ENCODE peak calls at places on chromosomes 3 and 15, in five cellular contexts. One of them, this sample, is unnamed.

GRCh38 chr3:48370330-48370708 is 1.7 kb upstream of the FBXW12 start:
- DNase-seq in activated CD4-positive, alpha-beta T cell treated with anti-CD3 and anti-CD28 coated beads for 4 hours: no peak
- DNase-seq in HTR-8/SVneo: no peak
- DNase-seq in uterus: no peak
- DNase-seq in EH: no peak
- DNase-seq in this sample: no peak

GRCh38 chr3:37694236-37694635 is 167.4 kb upstream of the CTDSPL start:
- DNase-seq in activated CD4-positive, alpha-beta T cell treated with anti-CD3 and anti-CD28 coated beads for 4 hours: no peak
- DNase-seq in HTR-8/SVneo: no peak
- DNase-seq in uterus: no peak
- DNase-seq in EH: no peak
- DNase-seq in this sample: no peak

GRCh38 chr3:40691598-40691905 is 166.8 kb downstream of the ZNF621 start:
- DNase-seq in activated CD4-positive, alpha-beta T cell treated with anti-CD3 and anti-CD28 coated beads for 4 hours: no peak
- DNase-seq in HTR-8/SVneo: no peak
- DNase-seq in uterus: no peak
- DNase-seq in EH: no peak
- DNase-seq in this sample: no peak

GRCh38 chr3:195015021-195015420 is 255.9 kb downstream of the XXYLT1 start:
- DNase-seq in activated CD4-positive, alpha-beta T cell treated with anti-CD3 and anti-CD28 coated beads for 4 hours: no peak
- DNase-seq in HTR-8/SVneo: no peak
- DNase-seq in uterus: no peak
- DNase-seq in EH: no peak
- DNase-seq in this sample: no peak

GRCh38 chr3:33334364-33334763 is 57.1 kb downstream of the FBXL2 start:
- DNase-seq in activated CD4-positive, alpha-beta T cell treated with anti-CD3 and anti-CD28 coated beads for 4 hours: no peak
- DNase-seq in HTR-8/SVneo: no peak
- DNase-seq in uterus: no peak
- DNase-seq in EH: no peak
- DNase-seq in this sample: no peak

GRCh38 chr3:111998661-111999641 is at the start of gene TAGLN3:
- DNase-seq in activated CD4-positive, alpha-beta T cell treated with anti-CD3 and anti-CD28 coated beads for 4 hours: no peak
- DNase-seq in HTR-8/SVneo: peak
- DNase-seq in uterus: no peak
- DNase-seq in EH: peak
- DNase-seq in this sample: no peak

GRCh38 chr15:45704329-45705249 is 69.8 kb downstream of the SQOR start:
- DNase-seq in activated CD4-positive, alpha-beta T cell treated with anti-CD3 and anti-CD28 coated beads for 4 hours: peak
- DNase-seq in HTR-8/SVneo: no peak
- DNase-seq in uterus: no peak
- DNase-seq in EH: peak
- DNase-seq in this sample: peak

GRCh38 chr15:61197187-61197586 is 31.9 kb downstream of the RORA start:
- DNase-seq in activated CD4-positive, alpha-beta T cell treated with anti-CD3 and anti-CD28 coated beads for 4 hours: no peak
- DNase-seq in HTR-8/SVneo: no peak
- DNase-seq in uterus: no peak
- DNase-seq in EH: no peak
- DNase-seq in this sample: no peak

GRCh38 chr3:191139771-191140170 is 59.3 kb upstream of the OSTN start:
- DNase-seq in activated CD4-positive, alpha-beta T cell treated with anti-CD3 and anti-CD28 coated beads for 4 hours: no peak
- DNase-seq in HTR-8/SVneo: no peak
- DNase-seq in uterus: no peak
- DNase-seq in EH: peak
- DNase-seq in this sample: no peak

GRCh38 chr3:126998728-126999127 is 15.8 kb downstream of the PLXNA1 start:
- DNase-seq in activated CD4-positive, alpha-beta T cell treated with anti-CD3 and anti-CD28 coated beads for 4 hours: no peak
- DNase-seq in HTR-8/SVneo: no peak
- DNase-seq in uterus: no peak
- DNase-seq in EH: no peak
- DNase-seq in this sample: no peak

GRCh38 chr3:79598594-79598993 is 169.2 kb downstream of the ROBO1 start:
- DNase-seq in activated CD4-positive, alpha-beta T cell treated with anti-CD3 and anti-CD28 coated beads for 4 hours: no peak
- DNase-seq in HTR-8/SVneo: no peak
- DNase-seq in uterus: no peak
- DNase-seq in EH: no peak
- DNase-seq in this sample: no peak

GRCh38 chr3:71753716-71754609 is at the start of gene GPR27:
- DNase-seq in activated CD4-positive, alpha-beta T cell treated with anti-CD3 and anti-CD28 coated beads for 4 hours: no peak
- DNase-seq in HTR-8/SVneo: peak
- DNase-seq in uterus: no peak
- DNase-seq in EH: peak
- DNase-seq in this sample: peak

This sample was measured in left cardiac atrium.